ENCODE peak calls at places on chromosomes 16 and 17, in four cellular contexts. S is neuronal stem cell, R is MM.1S, F is heart right ventricle. C is an unnamed sample.

GRCh38 chr17:54544239-54544638 is 356.4 kb upstream of the TOM1L1 start:
- DNase-seq in R (no peak), F (no peak), S (no peak), C (no peak)

GRCh38 chr16:59213952-59214351 is 479.8 kb upstream of the GOT2 start:
- DNase-seq in F (no peak), S (no peak), R (no peak), C (no peak)

GRCh38 chr17:8096541-8096940 is 9.0 kb upstream of the ALOX12B start:
- DNase-seq in R (no peak), F (no peak), S (no peak), C (no peak)

GRCh38 chr17:29699283-29699682 is 76.6 kb upstream of the CORO6 start:
- DNase-seq in S (no peak), R (no peak), F (no peak), C (no peak)

GRCh38 chr17:32627233-32628008 is 140.6 kb downstream of the CDK5R1 start:
- DNase-seq in F (no peak), S (peak; percentile 58), R (no peak), C (no peak)

GRCh38 chr16:695355-696089 is 5.3 kb upstream of the WDR24 start:
- DNase-seq in F (no peak), S (no peak), R (no peak), C (peak; percentile 60)

GRCh38 chr17:81399481-81400153 is 4.4 kb downstream of the BAHCC1 start:
- DNase-seq in R (no peak), S (no peak), F (no peak), C (no peak)

GRCh38 chr16:84569382-84569987 is 48.4 kb downstream of the COTL1 start:
- DNase-seq in S (no peak), F (no peak), R (no peak), C (no peak)

GRCh38 chr17:66330646-66331037 is 28.2 kb downstream of the PRKCA start:
- DNase-seq in F (no peak), S (no peak), R (no peak), C (no peak)

GRCh38 chr17:71764507-71764906 is 356.3 kb upstream of the SOX9 start:
- DNase-seq in F (peak; percentile 9), R (no peak), S (peak; percentile 15), C (no peak)

GRCh38 chr17:21174186-21174585 is 39.8 kb downstream of the TMEM11 start:
- DNase-seq in F (no peak), R (no peak), S (no peak), C (no peak)

GRCh38 chr16:20285993-20286499 is 41.3 kb downstream of the GP2 start:
- DNase-seq in F (no peak), R (no peak), S (peak; percentile 6), C (no peak)

GRCh38 chr17:49528966-49529365 is 33.9 kb downstream of the NGFR start:
- DNase-seq in F (no peak), R (no peak), S (no peak), C (no peak)

GRCh38 chr17:72419866-72420774 is 299.3 kb downstream of the SOX9 start:
- DNase-seq in R (no peak), S (no peak), F (no peak), C (no peak)

GRCh38 chr17:73753751-73754496 is 109.7 kb upstream of the SDK2 start:
- DNase-seq in R (no peak), F (no peak), S (no peak), C (no peak)

GRCh38 chr16:62021295-62021694 is 14.9 kb downstream of the CDH8 start:
- DNase-seq in R (no peak), F (no peak), S (no peak), C (no peak)

GRCh38 chr16:66295191-66295590 is 71.3 kb upstream of the CDH5 start:
- DNase-seq in S (no peak), R (no peak), F (no peak), C (no peak)

GRCh38 chr17:49588312-49588711 is 12.6 kb downstream of the NXPH3 start:
- DNase-seq in S (no peak), F (no peak), R (no peak), C (no peak)

GRCh38 chr16:1789643-1790045 is 3.9 kb downstream of the IGFALS start:
- DNase-seq in F (no peak), S (no peak), R (no peak), C (no peak)

GRCh38 chr16:12535535-12536411 is 267.9 kb downstream of the CPPED1 start:
- DNase-seq in S (peak; percentile 46), F (no peak), R (no peak), C (no peak)

GRCh38 chr16:30054959-30055553 is 10.5 kb upstream of the ALDOA start:
- DNase-seq in S (no peak), F (no peak), R (peak; percentile 45), C (peak; percentile 35)

GRCh38 chr17:77505460-77505769 is 364.6 kb downstream of the SEC14L1 start:
- DNase-seq in S (no peak), F (no peak), R (no peak), C (no peak)

GRCh38 chr16:22625948-22626347 is 115.3 kb downstream of the NPIPB5 start:
- DNase-seq in F (no peak), S (no peak), R (no peak), C (no peak)

GRCh38 chr16:80027007-80027965 is 426.7 kb upstream of the MAF start:
- DNase-seq in R (no peak), S (no peak), F (peak; percentile 63), C (peak; percentile 2)

GRCh38 chr16:46929378-46930332 is 43.8 kb downstream of the DNAJA2 start:
- DNase-seq in S (peak; percentile 49), F (peak; percentile 47), R (peak; percentile 69), C (peak; percentile 47)

GRCh38 chr16:53369921-53370320 is 64.3 kb upstream of the RBL2 start:
- DNase-seq in S (no peak), F (no peak), R (no peak), C (no peak)

GRCh38 chr16:54511181-54511731 is 224.7 kb upstream of the IRX3 start:
- DNase-seq in F (no peak), R (no peak), S (no peak), C (no peak)

GRCh38 chr17:31549121-31549524 is 157.6 kb downstream of the RAB11FIP4 start:
- DNase-seq in F (no peak), S (no peak), R (no peak), C (peak; percentile 45)

GRCh38 chr16:85037050-85037410 is 9.4 kb downstream of the KIAA0513 start:
- DNase-seq in F (no peak), R (no peak), S (no peak), C (no peak)

GRCh38 chr16:69386596-69386995 is 789 bp upstream of the TERF2 start:
- DNase-seq in S (no peak), R (no peak), F (no peak), C (no peak)

GRCh38 chr17:41537614-41537954 is 9.5 kb upstream of the KRT19 start:
- DNase-seq in S (no peak), R (no peak), F (no peak), C (no peak)

GRCh38 chr16:17305694-17306093 is 165.1 kb downstream of the XYLT1 start:
- DNase-seq in F (no peak), R (no peak), S (no peak), C (peak; percentile 11)

GRCh38 chr16:88524973-88525662 is 45.1 kb upstream of the ZC3H18 start:
- DNase-seq in R (no peak), S (no peak), F (no peak), C (peak; percentile 37)
- H3K27me3 ChIP-seq in R (no peaks in the 10 kb centered on the region), S (no peaks in the 10 kb centered on the region), F (no peaks in the 10 kb centered on the region), C (no peaks in the 10 kb centered on the region)

GRCh38 chr17:56110463-56111138 is 42.7 kb upstream of the ANKFN1 start:
- DNase-seq in S (no peak), F (no peak), R (no peak), C (no peak)
- H3K27ac ChIP-seq in S (no peak overlapping the region), F (no peak overlapping the region), R (no peak overlapping the region), C (no peak overlapping the region)

GRCh38 chr16:28062261-28063046 is 1.1 kb downstream of the GSG1L start:
- DNase-seq in S (no peak), F (no peak), R (no peak), C (no peak)
- H3K27me3 ChIP-seq in S (peaks cover 55% of the 10 kb centered on the region), F (peaks cover 61% of the 10 kb centered on the region), R (peaks cover 89% of the 10 kb centered on the region), C (peaks cover 5% of the 10 kb centered on the region)

DNA sequence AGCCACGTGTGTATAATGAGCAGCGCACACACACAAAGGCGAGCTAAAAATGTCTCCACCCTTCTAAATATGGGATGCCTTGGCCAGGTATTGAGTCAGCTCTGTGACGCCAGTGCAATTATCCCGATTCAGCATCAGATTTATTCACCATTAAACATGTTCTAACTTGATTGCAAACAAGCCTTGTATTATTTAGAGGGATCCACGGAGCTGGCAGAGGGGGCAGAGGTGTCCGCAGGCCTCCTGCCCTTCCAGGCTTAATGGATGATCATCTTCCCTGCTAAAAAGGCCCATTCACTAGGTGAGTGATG is 591.7 kb downstream of the MAF start:
- DNase-seq in F (no peak), R (no peak), S (no peak), C (no peak)
- H3K27ac ChIP-seq in F (no peak overlapping the region), R (peak overlapping the region; percentile 99), S (no peak overlapping the region), C (no peak overlapping the region)

GRCh38 chr17:79165756-79166473 is 91.3 kb downstream of the ENGASE start:
- DNase-seq in S (no peak), F (no peak), R (no peak), C (no peak)
- H3K27me3 ChIP-seq in S (no peaks in the 10 kb centered on the region), F (peaks cover 59% of the 10 kb centered on the region), R (peaks cover 99% of the 10 kb centered on the region), C (no peaks in the 10 kb centered on the region)

GRCh38 chr17:27602721-27603445 is 28.1 kb upstream of the LGALS9 start:
- DNase-seq in S (peak; percentile 75), F (peak; percentile 72), R (peak; percentile 66), C (peak; percentile 53)
- H3K27ac ChIP-seq in S (no peak overlapping the region), F (no peak overlapping the region), R (no peak overlapping the region), C (no peak overlapping the region)

GRCh38 chr17:48282303-48282702 is 147.7 kb downstream of the SKAP1 start:
- DNase-seq in S (no peak), F (no peak), R (no peak), C (no peak)

GRCh38 chr17:48270896-48271295 is 159.1 kb downstream of the SKAP1 start:
- DNase-seq in S (no peak), F (no peak), R (no peak), C (no peak)

GRCh38 chr17:48278755-48279491 is 151.1 kb downstream of the SKAP1 start:
- DNase-seq in S (no peak), F (no peak), R (no peak), C (no peak)

DNA sequence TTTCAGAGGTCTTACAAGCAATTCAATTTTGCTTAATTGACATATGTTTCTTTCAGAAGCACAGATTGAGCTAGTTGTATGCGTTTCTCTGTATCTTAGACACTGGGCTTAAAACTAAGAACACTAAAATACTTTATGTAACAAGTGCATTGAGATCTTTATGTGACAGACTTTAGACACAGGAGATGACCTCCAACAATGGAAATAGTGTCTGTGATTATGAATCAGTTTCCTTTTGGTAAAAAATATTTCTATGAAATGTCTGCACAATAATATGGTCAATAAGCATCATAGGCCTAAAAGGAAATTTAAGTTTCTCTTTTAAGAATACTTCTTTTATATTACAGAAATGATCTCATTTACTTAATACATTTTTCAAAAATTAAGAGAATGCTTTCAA is 153.2 kb downstream of the SKAP1 start:
- DNase-seq in S (no peak), F (no peak), R (no peak), C (no peak)
- H3K27me3 ChIP-seq in S (no peaks in the 10 kb centered on the region), F (peaks cover 2% of the 10 kb centered on the region), R (no peaks in the 10 kb centered on the region), C (no peaks in the 10 kb centered on the region)

C was measured in CD4-positive, CD25-positive, alpha-beta regulatory T cell.